ENCODE peak calls at places on chromosomes 12 and 14, in eight cellular contexts. N, A, X, G, M, Y, C and H are unnamed samples.

GRCh38 chr12:123757555-123757954 is 4.5 kb upstream of the DNAH10 start:
- DNase-seq in G (no peak), N (no peak), X (no peak), M (peak; percentile 25), C (no peak), Y (no peak), A (no peak), H (peak; percentile 82)

GRCh38 chr14:68937790-68938514 is 41.1 kb downstream of the ACTN1 start:
- DNase-seq in C (no peak), N (peak; percentile 91), A (peak; percentile 6), G (no peak), Y (no peak), M (no peak), X (peak; percentile 61), H (peak; percentile 83)

GRCh38 chr14:93936245-93936644 is 9.1 kb downstream of the FAM181A start:
- DNase-seq in A (peak; percentile 34), Y (no peak), C (peak; percentile 31), G (no peak), X (peak; percentile 56), M (no peak), N (peak; percentile 43), H (no peak)

GRCh38 chr14:79395061-79395460 is 816.2 kb downstream of the DIO2 start:
- DNase-seq in G (no peak), N (no peak), Y (no peak), X (no peak), C (no peak), A (no peak), M (no peak), H (no peak)

GRCh38 chr12:65603428-65604351 is 220.6 kb upstream of the HMGA2 start:
- DNase-seq in Y (no peak), A (no peak), N (no peak), M (peak; percentile 61), X (no peak), G (no peak), C (no peak), H (no peak)

GRCh38 chr12:74415633-74416032 is 122.0 kb upstream of the ATXN7L3B start:
- DNase-seq in X (no peak), C (no peak), Y (no peak), A (peak; percentile 43), G (no peak), N (no peak), M (no peak), H (no peak)

GRCh38 chr14:65348137-65348536 is 64.4 kb upstream of the FUT8 start:
- DNase-seq in M (no peak), A (no peak), N (no peak), C (no peak), G (no peak), X (no peak), Y (no peak), H (no peak)

GRCh38 chr14:72721042-72721540 is 172.8 kb downstream of the DPF3 start:
- DNase-seq in N (no peak), M (no peak), X (no peak), A (no peak), Y (no peak), C (no peak), G (no peak), H (no peak)

GRCh38 chr12:116551952-116552749 is 7.0 kb upstream of the MAP1LC3B2 start:
- DNase-seq in M (no peak), A (no peak), C (no peak), G (no peak), Y (no peak), N (no peak), X (no peak), H (no peak)